ENCODE peak calls at places on chromosomes 1 and 21, in seven cellular contexts. One of them, this sample, is unnamed.

GRCh38 chr1:2334366-2334765 is 57.0 kb downstream of the MORN1 start:
- DNase-seq in heart right ventricle: no peak
- DNase-seq in endothelial cell of umbilical vein: no peak
- DNase-seq in cardiac muscle cell: no peak
- DNase-seq in colonic mucosa: no peak
- DNase-seq in CD8-positive, alpha-beta T cell: no peak
- DNase-seq in breast epithelium: no peak
- DNase-seq in this sample: no peak

GRCh38 chr1:212606734-212607205 is 1.8 kb upstream of the ATF3 start:
- DNase-seq in colonic mucosa: peak; percentile 87
- DNase-seq in cardiac muscle cell: no peak
- DNase-seq in breast epithelium: peak; percentile 90
- DNase-seq in CD8-positive, alpha-beta T cell: peak; percentile 58
- DNase-seq in heart right ventricle: peak; percentile 61
- DNase-seq in endothelial cell of umbilical vein: no peak
- DNase-seq in this sample: no peak

GRCh38 chr1:204431310-204432184 is 19.9 kb upstream of the PPP1R15B start:
- DNase-seq in cardiac muscle cell: peak; percentile 82
- DNase-seq in endothelial cell of umbilical vein: peak; percentile 75
- DNase-seq in colonic mucosa: peak; percentile 83
- DNase-seq in CD8-positive, alpha-beta T cell: peak; percentile 86
- DNase-seq in heart right ventricle: peak; percentile 80
- DNase-seq in breast epithelium: peak; percentile 82
- DNase-seq in this sample: peak; percentile 87

GRCh38 chr1:67239738-67240137 is 67.9 kb upstream of the IL12RB2 start:
- DNase-seq in colonic mucosa: no peak
- DNase-seq in heart right ventricle: no peak
- DNase-seq in breast epithelium: no peak
- DNase-seq in CD8-positive, alpha-beta T cell: no peak
- DNase-seq in cardiac muscle cell: no peak
- DNase-seq in endothelial cell of umbilical vein: no peak
- DNase-seq in this sample: no peak

GRCh38 chr1:207815913-207816312 is 64.1 kb downstream of the CD46 start:
- DNase-seq in CD8-positive, alpha-beta T cell: peak; percentile 18
- DNase-seq in cardiac muscle cell: no peak
- DNase-seq in breast epithelium: no peak
- DNase-seq in colonic mucosa: no peak
- DNase-seq in endothelial cell of umbilical vein: no peak
- DNase-seq in heart right ventricle: no peak
- DNase-seq in this sample: no peak

GRCh38 chr1:101262601-101263348 is 26.0 kb downstream of the S1PR1 start:
- DNase-seq in endothelial cell of umbilical vein: peak; percentile 73
- DNase-seq in heart right ventricle: no peak
- DNase-seq in cardiac muscle cell: no peak
- DNase-seq in breast epithelium: no peak
- DNase-seq in colonic mucosa: no peak
- DNase-seq in CD8-positive, alpha-beta T cell: no peak
- DNase-seq in this sample: no peak

GRCh38 chr1:106995970-106996369 is 60.5 kb upstream of the PRMT6 start:
- DNase-seq in cardiac muscle cell: no peak
- DNase-seq in CD8-positive, alpha-beta T cell: no peak
- DNase-seq in breast epithelium: no peak
- DNase-seq in endothelial cell of umbilical vein: no peak
- DNase-seq in heart right ventricle: no peak
- DNase-seq in colonic mucosa: no peak
- DNase-seq in this sample: no peak

GRCh38 chr1:210049616-210050015 is 111.6 kb downstream of the SYT14 start:
- DNase-seq in endothelial cell of umbilical vein: no peak
- DNase-seq in colonic mucosa: no peak
- DNase-seq in CD8-positive, alpha-beta T cell: no peak
- DNase-seq in breast epithelium: no peak
- DNase-seq in cardiac muscle cell: no peak
- DNase-seq in heart right ventricle: no peak
- DNase-seq in this sample: no peak

GRCh38 chr1:42777860-42778259 is 6.9 kb upstream of the TMEM269 start:
- DNase-seq in heart right ventricle: no peak
- DNase-seq in cardiac muscle cell: peak; percentile 49
- DNase-seq in breast epithelium: no peak
- DNase-seq in colonic mucosa: peak; percentile 26
- DNase-seq in CD8-positive, alpha-beta T cell: peak; percentile 27
- DNase-seq in endothelial cell of umbilical vein: peak; percentile 54
- DNase-seq in this sample: peak; percentile 74

GRCh38 chr1:223737342-223737741 is 25.0 kb downstream of the CAPN2 start:
- DNase-seq in breast epithelium: no peak
- DNase-seq in heart right ventricle: no peak
- DNase-seq in CD8-positive, alpha-beta T cell: no peak
- DNase-seq in colonic mucosa: no peak
- DNase-seq in cardiac muscle cell: no peak
- DNase-seq in endothelial cell of umbilical vein: no peak
- DNase-seq in this sample: peak; percentile 90

GRCh38 chr1:230210979-230211336 is 143.9 kb downstream of the GALNT2 start:
- DNase-seq in breast epithelium: no peak
- DNase-seq in CD8-positive, alpha-beta T cell: no peak
- DNase-seq in colonic mucosa: no peak
- DNase-seq in endothelial cell of umbilical vein: no peak
- DNase-seq in cardiac muscle cell: no peak
- DNase-seq in heart right ventricle: no peak
- DNase-seq in this sample: no peak

GRCh38 chr1:111474106-111474505 is 322 bp downstream of the C1orf162 start:
- DNase-seq in heart right ventricle: no peak
- DNase-seq in breast epithelium: no peak
- DNase-seq in CD8-positive, alpha-beta T cell: no peak
- DNase-seq in colonic mucosa: no peak
- DNase-seq in endothelial cell of umbilical vein: peak; percentile 74
- DNase-seq in cardiac muscle cell: no peak
- DNase-seq in this sample: no peak

GRCh38 chr1:198663996-198664789 is 25.4 kb downstream of the PTPRC start:
- DNase-seq in endothelial cell of umbilical vein: no peak
- DNase-seq in breast epithelium: no peak
- DNase-seq in heart right ventricle: no peak
- DNase-seq in cardiac muscle cell: no peak
- DNase-seq in colonic mucosa: no peak
- DNase-seq in CD8-positive, alpha-beta T cell: no peak
- DNase-seq in this sample: no peak

GRCh38 chr1:35726814-35727433 is 8.2 kb upstream of the C1orf216 start:
- DNase-seq in endothelial cell of umbilical vein: peak; percentile 66
- DNase-seq in colonic mucosa: peak; percentile 40
- DNase-seq in CD8-positive, alpha-beta T cell: peak; percentile 53
- DNase-seq in breast epithelium: no peak
- DNase-seq in cardiac muscle cell: peak; percentile 73
- DNase-seq in heart right ventricle: peak; percentile 33
- DNase-seq in this sample: peak; percentile 64

GRCh38 chr1:116847688-116848531 is 61.8 kb upstream of the PTGFRN start:
- DNase-seq in heart right ventricle: peak; percentile 70
- DNase-seq in breast epithelium: no peak
- DNase-seq in colonic mucosa: no peak
- DNase-seq in cardiac muscle cell: no peak
- DNase-seq in CD8-positive, alpha-beta T cell: no peak
- DNase-seq in endothelial cell of umbilical vein: peak; percentile 78
- DNase-seq in this sample: peak; percentile 28

GRCh38 chr1:208544794-208545193 is 300.6 kb upstream of the PLXNA2 start:
- DNase-seq in cardiac muscle cell: no peak
- DNase-seq in heart right ventricle: no peak
- DNase-seq in colonic mucosa: no peak
- DNase-seq in breast epithelium: no peak
- DNase-seq in CD8-positive, alpha-beta T cell: no peak
- DNase-seq in endothelial cell of umbilical vein: no peak
- DNase-seq in this sample: no peak

GRCh38 chr1:110615548-110616130 is 9.5 kb upstream of the KCNA2 start:
- DNase-seq in endothelial cell of umbilical vein: peak; percentile 38
- DNase-seq in breast epithelium: no peak
- DNase-seq in heart right ventricle: peak; percentile 68
- DNase-seq in CD8-positive, alpha-beta T cell: peak; percentile 50
- DNase-seq in colonic mucosa: peak; percentile 75
- DNase-seq in cardiac muscle cell: peak; percentile 70
- DNase-seq in this sample: peak; percentile 61

GRCh38 chr1:220371324-220371723 is 99.1 kb upstream of the RAB3GAP2 start:
- DNase-seq in breast epithelium: no peak
- DNase-seq in CD8-positive, alpha-beta T cell: no peak
- DNase-seq in colonic mucosa: no peak
- DNase-seq in heart right ventricle: no peak
- DNase-seq in endothelial cell of umbilical vein: no peak
- DNase-seq in cardiac muscle cell: peak; percentile 25
- DNase-seq in this sample: no peak

GRCh38 chr1:40562185-40562584 is 30.7 kb downstream of the ZNF684 start:
- DNase-seq in breast epithelium: no peak
- DNase-seq in endothelial cell of umbilical vein: no peak
- DNase-seq in colonic mucosa: no peak
- DNase-seq in cardiac muscle cell: no peak
- DNase-seq in CD8-positive, alpha-beta T cell: no peak
- DNase-seq in heart right ventricle: no peak
- DNase-seq in this sample: no peak

GRCh38 chr1:147225193-147225730 is at the start of gene FMO5:
- DNase-seq in colonic mucosa: peak; percentile 83
- DNase-seq in heart right ventricle: peak; percentile 64
- DNase-seq in cardiac muscle cell: peak; percentile 59
- DNase-seq in CD8-positive, alpha-beta T cell: peak; percentile 50
- DNase-seq in breast epithelium: peak; percentile 73
- DNase-seq in endothelial cell of umbilical vein: peak; percentile 57
- DNase-seq in this sample: peak; percentile 29

GRCh38 chr1:154441241-154441888 is 36.2 kb downstream of the IL6R start:
- DNase-seq in heart right ventricle: no peak
- DNase-seq in colonic mucosa: no peak
- DNase-seq in endothelial cell of umbilical vein: no peak
- DNase-seq in CD8-positive, alpha-beta T cell: no peak
- DNase-seq in breast epithelium: no peak
- DNase-seq in cardiac muscle cell: no peak
- DNase-seq in this sample: no peak

GRCh38 chr1:184647471-184647870 is 107.2 kb downstream of the EDEM3 start:
- DNase-seq in CD8-positive, alpha-beta T cell: no peak
- DNase-seq in breast epithelium: no peak
- DNase-seq in cardiac muscle cell: no peak
- DNase-seq in endothelial cell of umbilical vein: no peak
- DNase-seq in colonic mucosa: no peak
- DNase-seq in heart right ventricle: no peak
- DNase-seq in this sample: no peak

GRCh38 chr1:247386695-247387094 is 29.3 kb upstream of the NLRP3 start:
- DNase-seq in endothelial cell of umbilical vein: no peak
- DNase-seq in colonic mucosa: no peak
- DNase-seq in breast epithelium: no peak
- DNase-seq in CD8-positive, alpha-beta T cell: no peak
- DNase-seq in heart right ventricle: no peak
- DNase-seq in cardiac muscle cell: no peak
- DNase-seq in this sample: no peak

DNA sequence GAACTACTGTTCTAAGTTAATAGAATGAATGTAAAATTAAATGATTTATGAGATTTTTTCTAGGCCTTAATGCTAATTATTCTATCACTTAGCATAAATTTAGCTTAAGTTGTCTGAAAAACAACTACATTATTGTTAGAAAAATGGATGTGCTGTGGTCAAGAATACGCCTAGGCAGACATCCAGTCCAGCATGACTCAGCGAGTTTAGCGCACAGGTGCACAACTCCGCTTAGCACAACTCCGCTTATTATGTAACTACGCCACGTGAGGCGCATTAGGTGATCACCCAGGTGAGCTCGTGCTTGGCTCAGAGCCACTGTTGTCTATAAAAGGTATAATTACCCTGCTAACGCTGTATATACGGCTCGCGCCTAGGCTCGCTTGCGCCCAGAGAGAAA is 1043.6 kb upstream of the ADGRL4 start:
- DNase-seq in cardiac muscle cell: no peak
- DNase-seq in endothelial cell of umbilical vein: no peak
- DNase-seq in breast epithelium: no peak
- DNase-seq in CD8-positive, alpha-beta T cell: no peak
- DNase-seq in colonic mucosa: no peak
- DNase-seq in heart right ventricle: no peak
- DNase-seq in this sample: no peak
- H3K9me3 ChIP-seq in cardiac muscle cell: no peaks in the 10 kb centered on the region
- H3K9me3 ChIP-seq in endothelial cell of umbilical vein: no peaks in the 10 kb centered on the region
- H3K9me3 ChIP-seq in breast epithelium: peaks cover 4% of the 10 kb centered on the region
- H3K9me3 ChIP-seq in CD8-positive, alpha-beta T cell: no peaks in the 10 kb centered on the region
- H3K9me3 ChIP-seq in colonic mucosa: no peaks in the 10 kb centered on the region
- H3K9me3 ChIP-seq in heart right ventricle: no peaks in the 10 kb centered on the region
- H3K9me3 ChIP-seq in this sample: no peaks in the 10 kb centered on the region

GRCh38 chr1:225413708-225414375 is 14.0 kb downstream of the LBR start:
- DNase-seq in CD8-positive, alpha-beta T cell: no peak
- DNase-seq in colonic mucosa: no peak
- DNase-seq in cardiac muscle cell: no peak
- DNase-seq in breast epithelium: no peak
- DNase-seq in endothelial cell of umbilical vein: no peak
- DNase-seq in heart right ventricle: no peak
- DNase-seq in this sample: no peak

GRCh38 chr1:225415307-225415706 is 12.5 kb downstream of the LBR start:
- DNase-seq in cardiac muscle cell: no peak
- DNase-seq in colonic mucosa: no peak
- DNase-seq in CD8-positive, alpha-beta T cell: no peak
- DNase-seq in breast epithelium: no peak
- DNase-seq in heart right ventricle: no peak
- DNase-seq in endothelial cell of umbilical vein: no peak
- DNase-seq in this sample: no peak

GRCh38 chr1:225412301-225412700 is 15.5 kb downstream of the LBR start:
- DNase-seq in colonic mucosa: no peak
- DNase-seq in CD8-positive, alpha-beta T cell: no peak
- DNase-seq in breast epithelium: no peak
- DNase-seq in endothelial cell of umbilical vein: no peak
- DNase-seq in heart right ventricle: no peak
- DNase-seq in cardiac muscle cell: no peak
- DNase-seq in this sample: no peak

GRCh38 chr1:225410036-225410435 is 17.8 kb downstream of the LBR start:
- DNase-seq in heart right ventricle: no peak
- DNase-seq in breast epithelium: no peak
- DNase-seq in cardiac muscle cell: no peak
- DNase-seq in endothelial cell of umbilical vein: no peak
- DNase-seq in CD8-positive, alpha-beta T cell: no peak
- DNase-seq in colonic mucosa: no peak
- DNase-seq in this sample: no peak

GRCh38 chr1:225412803-225413338 is 15.0 kb downstream of the LBR start:
- DNase-seq in cardiac muscle cell: no peak
- DNase-seq in colonic mucosa: no peak
- DNase-seq in CD8-positive, alpha-beta T cell: no peak
- DNase-seq in heart right ventricle: no peak
- DNase-seq in breast epithelium: no peak
- DNase-seq in endothelial cell of umbilical vein: no peak
- DNase-seq in this sample: no peak
- H3K9me3 ChIP-seq in cardiac muscle cell: no peaks in the 10 kb centered on the region
- H3K9me3 ChIP-seq in colonic mucosa: no peaks in the 10 kb centered on the region
- H3K9me3 ChIP-seq in CD8-positive, alpha-beta T cell: no peaks in the 10 kb centered on the region
- H3K9me3 ChIP-seq in heart right ventricle: no peaks in the 10 kb centered on the region
- H3K9me3 ChIP-seq in breast epithelium: no peaks in the 10 kb centered on the region
- H3K9me3 ChIP-seq in endothelial cell of umbilical vein: no peaks in the 10 kb centered on the region
- H3K9me3 ChIP-seq in this sample: no peaks in the 10 kb centered on the region

GRCh38 chr21:45519182-45519581 is 23.1 kb downstream of the SLC19A1 start:
- DNase-seq in CD8-positive, alpha-beta T cell: no peak
- DNase-seq in heart right ventricle: no peak
- DNase-seq in cardiac muscle cell: no peak
- DNase-seq in endothelial cell of umbilical vein: no peak
- DNase-seq in breast epithelium: no peak
- DNase-seq in colonic mucosa: no peak
- DNase-seq in this sample: no peak
- H3K9me3 ChIP-seq in CD8-positive, alpha-beta T cell: peaks cover 14% of the 10 kb centered on the region
- H3K9me3 ChIP-seq in heart right ventricle: peaks cover 50% of the 10 kb centered on the region
- H3K9me3 ChIP-seq in cardiac muscle cell: peaks cover 6% of the 10 kb centered on the region
- H3K9me3 ChIP-seq in endothelial cell of umbilical vein: no peaks in the 10 kb centered on the region
- H3K9me3 ChIP-seq in breast epithelium: peaks cover 14% of the 10 kb centered on the region
- H3K9me3 ChIP-seq in colonic mucosa: no peaks in the 10 kb centered on the region
- H3K9me3 ChIP-seq in this sample: peaks cover 27% of the 10 kb centered on the region

DNA sequence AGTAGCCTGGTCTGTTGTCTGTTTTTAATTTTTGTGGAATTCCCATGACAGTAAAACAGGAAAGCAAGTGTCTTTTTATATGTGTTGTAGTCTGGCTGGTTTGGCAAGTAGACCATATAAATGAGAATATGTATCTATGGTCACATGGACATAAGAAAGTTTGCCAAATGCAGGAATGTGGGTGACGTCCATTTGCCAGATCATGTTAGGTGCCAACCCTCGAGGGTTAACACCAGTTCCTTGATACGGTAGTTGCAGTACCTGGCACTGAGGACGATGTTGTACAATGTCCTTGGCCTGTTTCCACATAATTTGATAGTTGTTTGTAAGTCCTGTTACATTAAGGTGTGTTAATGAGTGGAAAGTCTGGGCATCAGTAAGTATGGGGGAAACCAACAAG is 6.2 kb downstream of the DAP3 start:
- DNase-seq in heart right ventricle: no peak
- DNase-seq in breast epithelium: no peak
- DNase-seq in cardiac muscle cell: no peak
- DNase-seq in endothelial cell of umbilical vein: no peak
- DNase-seq in CD8-positive, alpha-beta T cell: no peak
- DNase-seq in colonic mucosa: no peak
- DNase-seq in this sample: no peak
- H3K9me3 ChIP-seq in heart right ventricle: peaks cover 5% of the 10 kb centered on the region
- H3K9me3 ChIP-seq in breast epithelium: no peaks in the 10 kb centered on the region
- H3K9me3 ChIP-seq in cardiac muscle cell: no peaks in the 10 kb centered on the region
- H3K9me3 ChIP-seq in endothelial cell of umbilical vein: no peaks in the 10 kb centered on the region
- H3K9me3 ChIP-seq in CD8-positive, alpha-beta T cell: no peaks in the 10 kb centered on the region
- H3K9me3 ChIP-seq in colonic mucosa: no peaks in the 10 kb centered on the region
- H3K9me3 ChIP-seq in this sample: peaks cover 7% of the 10 kb centered on the region

This sample was measured in SJCRH30.